ENCODE peak calls at places on chromosomes 11 and 22, in seven cellular contexts. Z, U, I, S, D, K and X are unnamed samples.

GRCh38 chr11:94524293-94524692 is 12.0 kb downstream of the C11orf97 start:
- DNase-seq in U (no peak), I (no peak), Z (no peak), D (no peak), S (no peak), K (no peak), X (no peak)

GRCh38 chr11:636511-637332 is at the start of gene DRD4:
- DNase-seq in K (no peak), S (no peak), I (no peak), Z (no peak), D (no peak), U (no peak), X (peak)

GRCh38 chr11:776459-777287 is 614 bp downstream of the GATD1 start:
- DNase-seq in I (peak), D (no peak), K (no peak), U (peak), S (no peak), Z (peak), X (peak)

GRCh38 chr11:75264971-75265370 is 24.4 kb downstream of the TPBGL start:
- DNase-seq in D (no peak), Z (no peak), I (peak), S (no peak), U (no peak), K (no peak), X (no peak)

GRCh38 chr11:113615773-113616172 is 90.3 kb downstream of the TMPRSS5 start:
- DNase-seq in U (no peak), K (peak), Z (no peak), I (no peak), D (no peak), S (no peak), X (no peak)

GRCh38 chr22:17336061-17336460 is 33.2 kb upstream of the CECR2 start:
- DNase-seq in I (no peak), U (no peak), S (no peak), K (no peak), D (no peak), Z (no peak), X (no peak)

GRCh38 chr11:118622376-118623290 is 15.2 kb downstream of the PHLDB1 start:
- DNase-seq in D (no peak), Z (no peak), S (peak), I (peak), K (peak), U (no peak), X (peak)

GRCh38 chr11:78048561-78048960 is 15.1 kb upstream of the THRSP start:
- DNase-seq in U (no peak), K (no peak), Z (peak), S (no peak), D (no peak), I (no peak), X (no peak)

GRCh38 chr22:20783844-20784723 is 10.2 kb downstream of the SERPIND1 start:
- DNase-seq in U (no peak), I (no peak), Z (peak), D (peak), S (peak), K (peak), X (peak)

GRCh38 chr11:69947059-69947771 is 128.0 kb upstream of the FGF3 start:
- DNase-seq in S (no peak), K (no peak), I (no peak), Z (no peak), D (no peak), U (no peak), X (no peak)

GRCh38 chr11:70826541-70826943 is 425.8 kb downstream of the SHANK2 start:
- DNase-seq in I (no peak), Z (peak), U (no peak), D (no peak), K (no peak), S (no peak), X (peak)

GRCh38 chr11:119842731-119843130 is 113.7 kb upstream of the NECTIN1 start:
- DNase-seq in S (no peak), K (no peak), Z (no peak), I (no peak), D (no peak), U (no peak), X (no peak)

GRCh38 chr11:20839231-20839630 is 169.8 kb downstream of the NELL1 start:
- DNase-seq in D (no peak), I (no peak), S (no peak), Z (no peak), U (no peak), K (no peak), X (no peak)